ENCODE peak calls at places on chromosomes 6 and 20, in four cellular contexts. One of them, this sample, is unnamed.

GRCh38 chr20:3766832-3767433 is 620 bp downstream of the ADISSP start:
- DNase-seq in IMR-90: no peak
- DNase-seq in tibial artery: peak
- DNase-seq in NB4: peak
- DNase-seq in this sample: no peak

GRCh38 chr6:77561768-77562314 is 91.0 kb upstream of the MEI4 start:
- DNase-seq in NB4: no peak
- DNase-seq in IMR-90: no peak
- DNase-seq in tibial artery: no peak
- DNase-seq in this sample: no peak

GRCh38 chr6:32700391-32701040 is 34.1 kb upstream of the HLA-DQB1 start:
- DNase-seq in IMR-90: peak
- DNase-seq in NB4: peak
- DNase-seq in tibial artery: no peak
- DNase-seq in this sample: no peak

GRCh38 chr6:41562633-41562975 is 16.4 kb downstream of the FOXP4 start:
- DNase-seq in NB4: no peak
- DNase-seq in tibial artery: no peak
- DNase-seq in IMR-90: no peak
- DNase-seq in this sample: no peak

GRCh38 chr6:107641500-107641931 is 151.6 kb downstream of the SOBP start:
- DNase-seq in tibial artery: no peak
- DNase-seq in NB4: no peak
- DNase-seq in IMR-90: no peak
- DNase-seq in this sample: no peak

GRCh38 chr6:163667372-163668060 is 253.0 kb downstream of the QKI start:
- DNase-seq in tibial artery: no peak
- DNase-seq in IMR-90: peak
- DNase-seq in NB4: peak
- DNase-seq in this sample: peak

GRCh38 chr6:64505312-64505711 is 869.7 kb downstream of the PHF3 start:
- DNase-seq in tibial artery: no peak
- DNase-seq in NB4: peak
- DNase-seq in IMR-90: no peak
- DNase-seq in this sample: no peak

GRCh38 chr20:53129557-53129956 is 157.4 kb downstream of the TSHZ2 start:
- DNase-seq in IMR-90: no peak
- DNase-seq in NB4: no peak
- DNase-seq in tibial artery: no peak
- DNase-seq in this sample: no peak

GRCh38 chr20:35238170-35238569 is 11.7 kb downstream of the MMP24 start:
- DNase-seq in tibial artery: no peak
- DNase-seq in IMR-90: no peak
- DNase-seq in NB4: peak
- DNase-seq in this sample: no peak

GRCh38 chr6:34235605-34236422 is 859 bp upstream of the HMGA1 start:
- DNase-seq in tibial artery: peak
- DNase-seq in IMR-90: peak
- DNase-seq in NB4: peak
- DNase-seq in this sample: no peak

GRCh38 chr20:23125625-23126191 is 39.6 kb upstream of the CD93 start:
- DNase-seq in NB4: peak
- DNase-seq in IMR-90: peak
- DNase-seq in tibial artery: peak
- DNase-seq in this sample: peak

GRCh38 chr6:150290429-150290828 is 78.4 kb upstream of the IYD start:
- DNase-seq in NB4: no peak
- DNase-seq in tibial artery: no peak
- DNase-seq in IMR-90: peak
- DNase-seq in this sample: no peak

GRCh38 chr6:16533721-16534136 is 227.5 kb downstream of the ATXN1 start:
- DNase-seq in NB4: no peak
- DNase-seq in tibial artery: no peak
- DNase-seq in IMR-90: peak
- DNase-seq in this sample: no peak

GRCh38 chr6:85637579-85637978 is 5.1 kb downstream of the SYNCRIP start:
- DNase-seq in IMR-90: no peak
- DNase-seq in tibial artery: no peak
- DNase-seq in NB4: no peak
- DNase-seq in this sample: no peak

GRCh38 chr20:19750907-19751636 is 7.0 kb upstream of the RIN2 start:
- DNase-seq in tibial artery: no peak
- DNase-seq in NB4: peak
- DNase-seq in IMR-90: no peak
- DNase-seq in this sample: no peak

GRCh38 chr6:21135484-21136005 is 458.0 kb upstream of the SOX4 start:
- DNase-seq in IMR-90: no peak
- DNase-seq in NB4: no peak
- DNase-seq in tibial artery: no peak
- DNase-seq in this sample: no peak

GRCh38 chr6:121522771-121523386 is 87.4 kb downstream of the GJA1 start:
- DNase-seq in IMR-90: peak
- DNase-seq in NB4: no peak
- DNase-seq in tibial artery: no peak
- DNase-seq in this sample: no peak

GRCh38 chr6:140043762-140044378 is 669.4 kb upstream of the CITED2 start:
- DNase-seq in NB4: peak
- DNase-seq in tibial artery: no peak
- DNase-seq in IMR-90: peak
- DNase-seq in this sample: no peak

GRCh38 chr6:155093430-155093829 is 98.3 kb downstream of the TIAM2 start:
- DNase-seq in tibial artery: no peak
- DNase-seq in NB4: no peak
- DNase-seq in IMR-90: no peak
- DNase-seq in this sample: no peak

GRCh38 chr6:39309942-39310531 is 4.2 kb downstream of the KCNK17 start:
- DNase-seq in tibial artery: peak
- DNase-seq in IMR-90: peak
- DNase-seq in NB4: peak
- DNase-seq in this sample: peak

GRCh38 chr6:38671885-38672467 is 31.0 kb downstream of the GLO1 start:
- DNase-seq in NB4: peak
- DNase-seq in tibial artery: no peak
- DNase-seq in IMR-90: peak
- DNase-seq in this sample: no peak

GRCh38 chr20:34350095-34350494 is 13.0 kb upstream of the ITCH start:
- DNase-seq in IMR-90: no peak
- DNase-seq in NB4: peak
- DNase-seq in tibial artery: no peak
- DNase-seq in this sample: no peak

GRCh38 chr6:39378175-39378889 is 55.8 kb upstream of the KCNK16 start:
- DNase-seq in tibial artery: no peak
- DNase-seq in IMR-90: no peak
- DNase-seq in NB4: no peak
- DNase-seq in this sample: no peak

GRCh38 chr20:43723194-43723593 is 3.6 kb downstream of the GTSF1L start:
- DNase-seq in NB4: no peak
- DNase-seq in tibial artery: no peak
- DNase-seq in IMR-90: peak
- DNase-seq in this sample: no peak

GRCh38 chr6:87093651-87094050 is 1.3 kb downstream of the CGA start:
- DNase-seq in tibial artery: no peak
- DNase-seq in NB4: no peak
- DNase-seq in IMR-90: peak
- DNase-seq in this sample: no peak

GRCh38 chr20:63472159-63472811 is at the start of gene KCNQ2:
- DNase-seq in tibial artery: no peak
- DNase-seq in NB4: no peak
- DNase-seq in IMR-90: no peak
- DNase-seq in this sample: no peak

GRCh38 chr20:44081476-44081875 is 105.5 kb downstream of the JPH2 start:
- DNase-seq in IMR-90: no peak
- DNase-seq in NB4: no peak
- DNase-seq in tibial artery: no peak
- DNase-seq in this sample: peak

GRCh38 chr6:151773382-151773781 is 34.1 kb upstream of the ESR1 start:
- DNase-seq in IMR-90: no peak
- DNase-seq in NB4: no peak
- DNase-seq in tibial artery: no peak
- DNase-seq in this sample: no peak

GRCh38 chr6:157989541-157990289 is 8.1 kb downstream of the SYNJ2 start:
- DNase-seq in IMR-90: peak
- DNase-seq in tibial artery: peak
- DNase-seq in NB4: peak
- DNase-seq in this sample: peak

GRCh38 chr6:165245716-165246115 is 63.7 kb downstream of the C6orf118 start:
- DNase-seq in tibial artery: no peak
- DNase-seq in IMR-90: no peak
- DNase-seq in NB4: no peak
- DNase-seq in this sample: no peak
- TF ChIP-seq CTCF in tibial artery: no peak
- TF ChIP-seq CTCF in IMR-90: no peak
- TF ChIP-seq CTCF in NB4: no peak
- TF ChIP-seq CTCF in this sample: no peak

GRCh38 chr6:10414766-10415592 is at the start of gene TFAP2A:
- DNase-seq in NB4: no peak
- DNase-seq in tibial artery: no peak
- DNase-seq in IMR-90: peak
- DNase-seq in this sample: no peak
- TF ChIP-seq CTCF in NB4: no peak
- TF ChIP-seq CTCF in tibial artery: no peak
- TF ChIP-seq CTCF in IMR-90: peak
- TF ChIP-seq CTCF in this sample: no peak

GRCh38 chr6:81451787-81452186 is 300.7 kb downstream of the TENT5A start:
- DNase-seq in tibial artery: no peak
- DNase-seq in NB4: peak
- DNase-seq in IMR-90: peak
- DNase-seq in this sample: no peak

GRCh38 chr6:81446509-81446908 is 306.0 kb downstream of the TENT5A start:
- DNase-seq in IMR-90: no peak
- DNase-seq in NB4: no peak
- DNase-seq in tibial artery: no peak
- DNase-seq in this sample: no peak

GRCh38 chr6:81450180-81450579 is 302.3 kb downstream of the TENT5A start:
- DNase-seq in NB4: peak
- DNase-seq in IMR-90: peak
- DNase-seq in tibial artery: no peak
- DNase-seq in this sample: no peak
- TF ChIP-seq CTCF in NB4: no peak
- TF ChIP-seq CTCF in IMR-90: no peak
- TF ChIP-seq CTCF in tibial artery: no peak
- TF ChIP-seq CTCF in this sample: no peak

GRCh38 chr6:99151634-99152344 is 197.7 kb downstream of the FAXC start:
- DNase-seq in NB4: peak
- DNase-seq in IMR-90: peak
- DNase-seq in tibial artery: no peak
- DNase-seq in this sample: no peak
- TF ChIP-seq CTCF in NB4: peak
- TF ChIP-seq CTCF in IMR-90: peak
- TF ChIP-seq CTCF in tibial artery: no peak
- TF ChIP-seq CTCF in this sample: no peak

DNA sequence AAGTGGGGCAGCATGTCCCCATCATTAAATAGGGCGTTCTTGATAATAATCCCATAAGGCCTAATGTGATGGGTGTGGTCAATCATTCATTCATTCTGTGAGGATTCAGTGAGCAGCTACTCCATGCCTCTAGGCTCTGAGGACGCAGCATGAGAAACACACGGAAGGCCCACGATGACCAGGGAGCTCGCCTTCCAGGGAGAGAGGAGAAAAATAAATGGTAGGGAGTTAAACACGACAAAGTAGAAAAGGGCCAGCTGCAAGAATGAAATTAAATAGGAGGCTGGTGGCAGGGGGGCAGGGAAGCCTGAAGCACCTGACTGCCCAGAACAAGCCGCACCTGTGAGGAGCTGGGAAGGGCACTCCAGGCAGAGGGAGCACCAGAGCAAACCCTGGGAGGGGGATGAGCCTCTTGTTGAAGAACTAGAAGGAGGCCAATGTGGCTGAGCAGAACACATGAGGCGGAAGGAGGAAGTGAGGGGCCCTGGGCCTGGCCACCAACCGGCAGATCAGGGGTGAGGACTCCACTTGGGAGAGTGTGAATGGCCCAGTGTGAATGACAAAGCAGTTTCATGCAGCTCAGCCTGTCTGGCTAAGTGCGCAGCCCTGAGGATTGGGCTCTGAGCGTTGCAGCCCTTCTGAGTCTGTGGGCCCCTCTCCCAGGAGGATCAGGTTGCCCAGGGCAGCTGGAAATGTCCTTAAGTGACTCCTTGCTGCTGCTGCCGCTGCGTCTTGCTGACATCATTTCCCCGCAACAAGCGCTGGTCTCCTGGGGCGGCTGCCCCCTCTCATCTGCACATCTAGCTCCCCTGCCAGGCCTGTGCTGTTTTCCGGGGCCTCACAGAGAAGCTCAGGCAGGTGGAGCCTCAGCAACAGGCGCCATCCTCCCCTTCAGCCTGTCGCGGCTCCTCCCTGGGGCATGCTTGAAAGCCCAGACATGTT is 99.9 kb downstream of the CDH26 start:
- DNase-seq in IMR-90: peak
- DNase-seq in tibial artery: no peak
- DNase-seq in NB4: peak
- DNase-seq in this sample: peak
- TF ChIP-seq CTCF in IMR-90: no peak
- TF ChIP-seq CTCF in tibial artery: no peak
- TF ChIP-seq CTCF in NB4: no peak
- TF ChIP-seq CTCF in this sample: no peak

GRCh38 chr20:46325788-46326472 is 17.6 kb upstream of the CDH22 start:
- DNase-seq in IMR-90: no peak
- DNase-seq in tibial artery: no peak
- DNase-seq in NB4: no peak
- DNase-seq in this sample: no peak
- TF ChIP-seq CTCF in IMR-90: no peak
- TF ChIP-seq CTCF in tibial artery: no peak
- TF ChIP-seq CTCF in NB4: no peak
- TF ChIP-seq CTCF in this sample: no peak

GRCh38 chr20:17756529-17756928 is 56.8 kb downstream of the BANF2 start:
- DNase-seq in NB4: no peak
- DNase-seq in tibial artery: no peak
- DNase-seq in IMR-90: no peak
- DNase-seq in this sample: no peak
- TF ChIP-seq CTCF in NB4: no peak
- TF ChIP-seq CTCF in tibial artery: no peak
- TF ChIP-seq CTCF in IMR-90: no peak
- TF ChIP-seq CTCF in this sample: no peak

GRCh38 chr6:72579865-72580264 is 42.0 kb upstream of the KCNQ5 start:
- DNase-seq in NB4: peak
- DNase-seq in tibial artery: no peak
- DNase-seq in IMR-90: no peak
- DNase-seq in this sample: no peak

DNA sequence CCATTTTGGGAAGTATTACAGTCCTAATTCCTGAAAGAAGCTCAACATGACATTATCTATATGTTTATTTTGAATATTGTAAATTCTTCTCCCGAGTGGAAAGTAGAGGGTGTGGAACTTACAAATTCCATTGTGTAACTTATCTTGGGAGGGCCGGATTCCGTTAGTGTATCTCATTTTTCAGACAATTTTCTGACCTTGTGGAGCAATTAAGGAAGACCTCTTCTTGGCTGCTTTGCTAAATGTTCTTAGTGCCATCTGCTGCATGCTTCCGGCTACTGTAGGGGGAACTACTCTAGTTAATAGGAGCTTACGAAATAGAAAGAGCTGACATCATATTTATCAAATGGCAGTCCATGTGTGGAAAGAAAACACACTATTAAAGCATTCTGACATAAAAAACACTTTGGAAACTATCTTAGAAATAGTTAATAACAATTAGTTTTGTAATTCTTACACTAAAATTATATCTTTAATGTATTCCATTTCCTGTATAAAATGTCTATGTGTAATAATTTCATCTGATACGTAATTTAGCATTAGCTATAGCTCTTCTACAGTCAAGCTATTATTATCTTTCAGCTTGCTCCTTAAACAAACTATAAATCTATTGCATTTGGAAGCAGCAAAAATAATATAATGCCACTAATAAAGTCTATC is 41.5 kb upstream of the KCNQ5 start:
- DNase-seq in tibial artery: no peak
- DNase-seq in NB4: peak
- DNase-seq in IMR-90: peak
- DNase-seq in this sample: no peak
- TF ChIP-seq CTCF in tibial artery: no peak
- TF ChIP-seq CTCF in NB4: peak
- TF ChIP-seq CTCF in IMR-90: peak
- TF ChIP-seq CTCF in this sample: no peak